ENCODE peak calls at places on chromosomes 16 and 17, in nine cellular contexts. W is stimulated activated naive CD8-positive, alpha-beta T cell treated with anti-CD3 and anti-CD28 coated beads, Interleukin-15, Interleukin-2, amounts not matched to agents 100 U/mL and 50 U/mL, for 24 hours; Z is testis; K is LoVo; E is fibroblast of the conjunctiva; G is HFFc6; B is GM12878; A is activated naive CD8-positive, alpha-beta T cell treated with anti-CD3 and anti-CD28 coated beads, Interleukin-2, amount 10 ng/mL, durations not matched to agents 7 days and 5 days; D is stimulated activated CD4-positive, alpha-beta T cell treated with anti-CD3 and anti-CD28 coated beads, Interleukin-15, amount 100 ng/mL, for 1 hour. H is an unnamed sample.

GRCh38 chr16:85592700-85593502 is 20.2 kb upstream of the GSE1 start:
- DNase-seq in Z (no peak), K (no peak), D (no peak), B (no peak), W (no peak), E (no peak), A (no peak), G (no peak), H (peak)

GRCh38 chr17:3890082-3890892 is 2.6 kb downstream of the CAMKK1 start:
- DNase-seq in G (peak), W (peak), D (no peak), Z (peak), A (no peak), B (no peak), K (no peak), E (peak), H (peak)

GRCh38 chr16:79269211-79269863 is 331.2 kb downstream of the MAF start:
- DNase-seq in K (no peak), A (peak), G (no peak), E (no peak), D (no peak), Z (no peak), W (peak), B (peak), H (no peak)

GRCh38 chr17:40027614-40028012 is 12.4 kb downstream of the CSF3 start:
- DNase-seq in K (no peak), D (no peak), B (no peak), W (no peak), Z (no peak), E (no peak), G (no peak), A (no peak), H (no peak)

GRCh38 chr17:81345211-81346089 is 49.8 kb upstream of the BAHCC1 start:
- DNase-seq in W (peak), Z (peak), B (no peak), D (no peak), K (peak), E (peak), A (peak), G (peak), H (peak)

GRCh38 chr17:44930667-44931066 is 15.4 kb upstream of the GFAP start:
- DNase-seq in K (no peak), W (no peak), B (no peak), G (no peak), A (no peak), Z (no peak), E (no peak), D (no peak), H (no peak)

GRCh38 chr16:82169861-82170845 is at the start of gene MPHOSPH6:
- DNase-seq in A (peak), G (peak), E (peak), B (peak), K (peak), W (peak), D (peak), Z (peak), H (peak)

GRCh38 chr16:30715777-30716445 is 16.9 kb downstream of the SRCAP start:
- DNase-seq in E (no peak), W (peak), K (no peak), D (no peak), A (no peak), B (no peak), G (peak), Z (no peak), H (peak)

GRCh38 chr17:47131761-47132160 is 57.3 kb downstream of the CDC27 start:
- DNase-seq in B (no peak), Z (no peak), G (no peak), A (no peak), K (no peak), W (no peak), D (no peak), E (no peak), H (no peak)

GRCh38 chr17:31715436-31715835 is 143.6 kb downstream of the COPRS start:
- DNase-seq in Z (no peak), G (no peak), D (no peak), B (no peak), A (no peak), K (no peak), E (no peak), W (no peak), H (no peak)

GRCh38 chr17:19410101-19410500 is 931 bp upstream of the RNF112 start:
- DNase-seq in A (no peak), W (no peak), E (no peak), K (no peak), G (no peak), B (no peak), D (no peak), Z (no peak), H (no peak)

GRCh38 chr17:67608691-67609090 is 109.0 kb upstream of the NOL11 start:
- DNase-seq in Z (no peak), D (no peak), G (peak), W (no peak), E (peak), B (no peak), A (no peak), K (no peak), H (peak)

GRCh38 chr17:8057691-8058114 is 18.8 kb downstream of the ALOX15B start:
- DNase-seq in Z (peak), A (peak), W (peak), G (peak), K (peak), D (no peak), B (peak), E (peak), H (peak)

GRCh38 chr17:62644487-62645173 is 17.2 kb downstream of the MRC2 start:
- DNase-seq in K (peak), A (no peak), B (no peak), W (no peak), G (no peak), D (no peak), Z (peak), E (no peak), H (no peak)

GRCh38 chr17:38443356-38444026 is 15.2 kb downstream of the ARHGAP23 start:
- DNase-seq in G (no peak), Z (no peak), A (no peak), W (no peak), E (no peak), D (no peak), B (peak), K (no peak), H (no peak)

GRCh38 chr16:79543219-79543618 is 57.3 kb downstream of the MAF start:
- DNase-seq in A (no peak), E (no peak), K (no peak), Z (no peak), G (no peak), W (no peak), B (no peak), D (no peak), H (no peak)

GRCh38 chr17:56481654-56482053 is 111.8 kb upstream of the NOG start:
- DNase-seq in G (no peak), A (no peak), Z (no peak), D (no peak), W (no peak), E (no peak), K (no peak), B (no peak), H (no peak)

GRCh38 chr17:81198826-81199481 is 23.8 kb downstream of the CEP131 start:
- DNase-seq in D (no peak), Z (peak), K (no peak), W (no peak), G (no peak), E (no peak), B (no peak), A (no peak), H (no peak)

GRCh38 chr17:69870751-69871199 is 204.2 kb upstream of the KCNJ16 start:
- DNase-seq in A (no peak), W (no peak), K (no peak), E (peak), Z (no peak), B (no peak), G (peak), D (no peak), H (peak)

GRCh38 chr17:56558088-56558487 is 35.4 kb upstream of the NOG start:
- DNase-seq in W (no peak), D (no peak), E (no peak), K (no peak), B (no peak), Z (no peak), A (no peak), G (no peak), H (no peak)

GRCh38 chr16:84913315-84913714 is 93.5 kb downstream of the CRISPLD2 start:
- DNase-seq in K (no peak), D (no peak), W (no peak), Z (peak), A (no peak), E (no peak), G (no peak), B (no peak), H (no peak)

GRCh38 chr17:32302860-32303649 is 37.4 kb downstream of the RHBDL3 start:
- DNase-seq in D (no peak), A (no peak), W (no peak), G (no peak), Z (no peak), B (no peak), K (no peak), E (no peak), H (no peak)

GRCh38 chr16:4064950-4065352 is 51.3 kb downstream of the ADCY9 start:
- DNase-seq in G (no peak), B (no peak), Z (no peak), E (no peak), A (no peak), K (peak), W (peak), D (no peak), H (no peak)

GRCh38 chr16:372584-372983 is 2.2 kb upstream of the MRPL28 start:
- DNase-seq in D (no peak), W (no peak), B (no peak), A (no peak), G (no peak), Z (no peak), E (no peak), K (no peak), H (no peak)

GRCh38 chr16:11439790-11440656 is 94.8 kb downstream of the RMI2 start:
- DNase-seq in W (no peak), G (no peak), D (no peak), Z (no peak), E (no peak), A (no peak), B (no peak), K (no peak), H (no peak)

GRCh38 chr17:3592216-3592860 is 16.9 kb downstream of the TRPV1 start:
- DNase-seq in G (no peak), E (no peak), D (no peak), B (no peak), W (no peak), A (no peak), Z (no peak), K (no peak), H (no peak)

GRCh38 chr16:89194340-89195311 is 5.7 kb downstream of the SLC22A31 start:
- DNase-seq in A (no peak), K (no peak), B (no peak), G (no peak), D (no peak), E (no peak), Z (no peak), W (no peak), H (no peak)

GRCh38 chr17:59754547-59754946 is 47.1 kb downstream of the VMP1 start:
- DNase-seq in Z (no peak), W (no peak), E (peak), D (no peak), G (peak), B (no peak), A (no peak), K (peak), H (peak)

GRCh38 chr17:79303641-79304205 is 229.1 kb downstream of the ENGASE start:
- DNase-seq in E (no peak), A (no peak), W (no peak), B (no peak), G (no peak), D (no peak), K (no peak), Z (no peak), H (no peak)

GRCh38 chr17:63086483-63087185 is 120.6 kb downstream of the TANC2 start:
- DNase-seq in G (no peak), A (no peak), W (no peak), D (no peak), B (no peak), K (no peak), E (no peak), Z (peak), H (no peak)

H was measured in EL.